ENCODE peak calls at places on chromosomes 11 and 22, in four cellular contexts. One of them, this sample, is unnamed.

GRCh38 chr11:115944596-115944995 is 440.4 kb upstream of the CADM1 start:
- DNase-seq in GDM1: no peak
- DNase-seq in NCI-H460: no peak
- DNase-seq in effector CD4-positive, alpha-beta T cell: no peak
- DNase-seq in this sample: no peak

GRCh38 chr11:130510407-130511006 is 62.1 kb downstream of the ADAMTS15 start:
- DNase-seq in effector CD4-positive, alpha-beta T cell: no peak
- DNase-seq in GDM1: no peak
- DNase-seq in NCI-H460: no peak
- DNase-seq in this sample: no peak

GRCh38 chr11:46234261-46234660 is 43.2 kb upstream of the CREB3L1 start:
- DNase-seq in NCI-H460: no peak
- DNase-seq in GDM1: no peak
- DNase-seq in effector CD4-positive, alpha-beta T cell: no peak
- DNase-seq in this sample: no peak

GRCh38 chr22:19765477-19766234 is 5.1 kb downstream of the TBX1 start:
- DNase-seq in GDM1: no peak
- DNase-seq in effector CD4-positive, alpha-beta T cell: no peak
- DNase-seq in NCI-H460: no peak
- DNase-seq in this sample: no peak

GRCh38 chr11:15988693-15989231 is 367.6 kb downstream of the SOX6 start:
- DNase-seq in effector CD4-positive, alpha-beta T cell: no peak
- DNase-seq in NCI-H460: no peak
- DNase-seq in GDM1: no peak
- DNase-seq in this sample: no peak

GRCh38 chr11:110430267-110431211 is 791 bp downstream of the FDX1 start:
- DNase-seq in NCI-H460: no peak
- DNase-seq in effector CD4-positive, alpha-beta T cell: peak
- DNase-seq in GDM1: no peak
- DNase-seq in this sample: peak

GRCh38 chr11:8384199-8384821 is 120.6 kb upstream of the LMO1 start:
- DNase-seq in effector CD4-positive, alpha-beta T cell: no peak
- DNase-seq in GDM1: no peak
- DNase-seq in NCI-H460: no peak
- DNase-seq in this sample: no peak

GRCh38 chr11:40384991-40385390 is 1074.5 kb downstream of the LRRC4C start:
- DNase-seq in effector CD4-positive, alpha-beta T cell: no peak
- DNase-seq in GDM1: no peak
- DNase-seq in NCI-H460: no peak
- DNase-seq in this sample: no peak

GRCh38 chr11:100205926-100206325 is 481.2 kb upstream of the ARHGAP42 start:
- DNase-seq in NCI-H460: no peak
- DNase-seq in effector CD4-positive, alpha-beta T cell: no peak
- DNase-seq in GDM1: no peak
- DNase-seq in this sample: no peak

GRCh38 chr22:20027966-20028854 is 7.3 kb downstream of the TANGO2 start:
- DNase-seq in GDM1: no peak
- DNase-seq in NCI-H460: no peak
- DNase-seq in effector CD4-positive, alpha-beta T cell: no peak
- DNase-seq in this sample: no peak

GRCh38 chr11:10272132-10272531 is 21.9 kb downstream of the SBF2 start:
- DNase-seq in GDM1: no peak
- DNase-seq in NCI-H460: no peak
- DNase-seq in effector CD4-positive, alpha-beta T cell: no peak
- DNase-seq in this sample: no peak

GRCh38 chr11:111730031-111730430 is 36.2 kb downstream of the PPP2R1B start:
- DNase-seq in effector CD4-positive, alpha-beta T cell: no peak
- DNase-seq in NCI-H460: no peak
- DNase-seq in GDM1: no peak
- DNase-seq in this sample: no peak

GRCh38 chr11:9906043-9906791 is 242.3 kb downstream of the SWAP70 start:
- DNase-seq in GDM1: no peak
- DNase-seq in NCI-H460: peak
- DNase-seq in effector CD4-positive, alpha-beta T cell: no peak
- DNase-seq in this sample: no peak

GRCh38 chr11:70299636-70300035 is 29.1 kb downstream of the PPFIA1 start:
- DNase-seq in GDM1: no peak
- DNase-seq in effector CD4-positive, alpha-beta T cell: no peak
- DNase-seq in NCI-H460: no peak
- DNase-seq in this sample: no peak

This sample was measured in CD4-positive, alpha-beta memory T cell.